ENCODE peak calls at places on chromosomes 7 and 10, in ten cellular contexts. One of them, this sample, is unnamed.

GRCh38 chr7:38321050-38321449 is 47.6 kb upstream of the TARP start:
- DNase-seq in A549: no peak
- DNase-seq in T-cell: no peak
- DNase-seq in lower lobe of right lung: no peak
- DNase-seq in HFFc6: no peak
- DNase-seq in activated CD8-positive, alpha-beta memory T cell treated with anti-CD3 and anti-CD28 coated beads, Interleukin-2, amount 50 U/mL, for 4 hours: no peak
- DNase-seq in GDM1: no peak
- DNase-seq in activated T-helper 1 cell treated with Interleukin-2 at 50 U/mL for 16 hours: no peak
- DNase-seq in adipocyte: no peak
- DNase-seq in NCI-H2081: no peak
- DNase-seq in this sample: no peak

GRCh38 chr10:133085251-133086125 is 2.2 kb upstream of the ADGRA1 start:
- DNase-seq in A549: no peak
- DNase-seq in HFFc6: no peak
- DNase-seq in GDM1: no peak
- DNase-seq in T-cell: no peak
- DNase-seq in adipocyte: no peak
- DNase-seq in lower lobe of right lung: no peak
- DNase-seq in NCI-H2081: no peak
- DNase-seq in activated T-helper 1 cell treated with Interleukin-2 at 50 U/mL for 16 hours: no peak
- DNase-seq in activated CD8-positive, alpha-beta memory T cell treated with anti-CD3 and anti-CD28 coated beads, Interleukin-2, amount 50 U/mL, for 4 hours: no peak
- DNase-seq in this sample: no peak

GRCh38 chr10:72315054-72315453 is 39.7 kb downstream of the DNAJB12 start:
- DNase-seq in activated T-helper 1 cell treated with Interleukin-2 at 50 U/mL for 16 hours: no peak
- DNase-seq in HFFc6: no peak
- DNase-seq in A549: no peak
- DNase-seq in lower lobe of right lung: no peak
- DNase-seq in GDM1: no peak
- DNase-seq in T-cell: no peak
- DNase-seq in NCI-H2081: no peak
- DNase-seq in adipocyte: no peak
- DNase-seq in activated CD8-positive, alpha-beta memory T cell treated with anti-CD3 and anti-CD28 coated beads, Interleukin-2, amount 50 U/mL, for 4 hours: no peak
- DNase-seq in this sample: no peak

GRCh38 chr7:70068531-70068930 is 470.3 kb downstream of the AUTS2 start:
- DNase-seq in activated T-helper 1 cell treated with Interleukin-2 at 50 U/mL for 16 hours: no peak
- DNase-seq in T-cell: no peak
- DNase-seq in NCI-H2081: no peak
- DNase-seq in GDM1: no peak
- DNase-seq in A549: no peak
- DNase-seq in lower lobe of right lung: no peak
- DNase-seq in activated CD8-positive, alpha-beta memory T cell treated with anti-CD3 and anti-CD28 coated beads, Interleukin-2, amount 50 U/mL, for 4 hours: no peak
- DNase-seq in HFFc6: no peak
- DNase-seq in adipocyte: no peak
- DNase-seq in this sample: peak

GRCh38 chr10:10644317-10645111 is 373.2 kb upstream of the CELF2 start:
- DNase-seq in lower lobe of right lung: no peak
- DNase-seq in T-cell: no peak
- DNase-seq in HFFc6: no peak
- DNase-seq in NCI-H2081: no peak
- DNase-seq in A549: no peak
- DNase-seq in adipocyte: no peak
- DNase-seq in activated T-helper 1 cell treated with Interleukin-2 at 50 U/mL for 16 hours: no peak
- DNase-seq in GDM1: no peak
- DNase-seq in activated CD8-positive, alpha-beta memory T cell treated with anti-CD3 and anti-CD28 coated beads, Interleukin-2, amount 50 U/mL, for 4 hours: no peak
- DNase-seq in this sample: no peak

GRCh38 chr10:123552760-123553554 is 113.2 kb upstream of the GPR26 start:
- DNase-seq in T-cell: no peak
- DNase-seq in HFFc6: no peak
- DNase-seq in NCI-H2081: no peak
- DNase-seq in lower lobe of right lung: no peak
- DNase-seq in activated CD8-positive, alpha-beta memory T cell treated with anti-CD3 and anti-CD28 coated beads, Interleukin-2, amount 50 U/mL, for 4 hours: no peak
- DNase-seq in A549: no peak
- DNase-seq in adipocyte: no peak
- DNase-seq in activated T-helper 1 cell treated with Interleukin-2 at 50 U/mL for 16 hours: no peak
- DNase-seq in GDM1: no peak
- DNase-seq in this sample: no peak

GRCh38 chr7:143258830-143259229 is 4.4 kb upstream of the GSTK1 start:
- DNase-seq in lower lobe of right lung: no peak
- DNase-seq in adipocyte: peak
- DNase-seq in A549: no peak
- DNase-seq in activated CD8-positive, alpha-beta memory T cell treated with anti-CD3 and anti-CD28 coated beads, Interleukin-2, amount 50 U/mL, for 4 hours: no peak
- DNase-seq in T-cell: no peak
- DNase-seq in activated T-helper 1 cell treated with Interleukin-2 at 50 U/mL for 16 hours: no peak
- DNase-seq in HFFc6: no peak
- DNase-seq in GDM1: no peak
- DNase-seq in NCI-H2081: no peak
- DNase-seq in this sample: no peak

GRCh38 chr10:66519616-66520015 is 406.2 kb upstream of the LRRTM3 start:
- DNase-seq in GDM1: no peak
- DNase-seq in lower lobe of right lung: no peak
- DNase-seq in HFFc6: no peak
- DNase-seq in NCI-H2081: no peak
- DNase-seq in activated CD8-positive, alpha-beta memory T cell treated with anti-CD3 and anti-CD28 coated beads, Interleukin-2, amount 50 U/mL, for 4 hours: no peak
- DNase-seq in adipocyte: no peak
- DNase-seq in T-cell: no peak
- DNase-seq in A549: no peak
- DNase-seq in activated T-helper 1 cell treated with Interleukin-2 at 50 U/mL for 16 hours: no peak
- DNase-seq in this sample: no peak

GRCh38 chr10:122168598-122168997 is 102.5 kb upstream of the BTBD16 start:
- DNase-seq in HFFc6: no peak
- DNase-seq in NCI-H2081: no peak
- DNase-seq in T-cell: no peak
- DNase-seq in activated CD8-positive, alpha-beta memory T cell treated with anti-CD3 and anti-CD28 coated beads, Interleukin-2, amount 50 U/mL, for 4 hours: no peak
- DNase-seq in activated T-helper 1 cell treated with Interleukin-2 at 50 U/mL for 16 hours: no peak
- DNase-seq in lower lobe of right lung: no peak
- DNase-seq in adipocyte: no peak
- DNase-seq in GDM1: no peak
- DNase-seq in A549: no peak
- DNase-seq in this sample: no peak

GRCh38 chr7:87328281-87328680 is 17.2 kb upstream of the CROT start:
- DNase-seq in adipocyte: peak
- DNase-seq in GDM1: no peak
- DNase-seq in T-cell: no peak
- DNase-seq in HFFc6: no peak
- DNase-seq in activated CD8-positive, alpha-beta memory T cell treated with anti-CD3 and anti-CD28 coated beads, Interleukin-2, amount 50 U/mL, for 4 hours: no peak
- DNase-seq in lower lobe of right lung: no peak
- DNase-seq in NCI-H2081: peak
- DNase-seq in activated T-helper 1 cell treated with Interleukin-2 at 50 U/mL for 16 hours: no peak
- DNase-seq in A549: no peak
- DNase-seq in this sample: no peak

GRCh38 chr10:73931767-73932624 is 21.1 kb downstream of the PLAU start:
- DNase-seq in activated T-helper 1 cell treated with Interleukin-2 at 50 U/mL for 16 hours: peak
- DNase-seq in activated CD8-positive, alpha-beta memory T cell treated with anti-CD3 and anti-CD28 coated beads, Interleukin-2, amount 50 U/mL, for 4 hours: peak
- DNase-seq in adipocyte: no peak
- DNase-seq in A549: peak
- DNase-seq in NCI-H2081: no peak
- DNase-seq in HFFc6: no peak
- DNase-seq in GDM1: no peak
- DNase-seq in lower lobe of right lung: peak
- DNase-seq in T-cell: peak
- DNase-seq in this sample: peak

GRCh38 chr7:121043314-121044234 is 55.1 kb downstream of the CPED1 start:
- DNase-seq in T-cell: no peak
- DNase-seq in activated T-helper 1 cell treated with Interleukin-2 at 50 U/mL for 16 hours: no peak
- DNase-seq in A549: no peak
- DNase-seq in HFFc6: no peak
- DNase-seq in adipocyte: no peak
- DNase-seq in lower lobe of right lung: no peak
- DNase-seq in NCI-H2081: no peak
- DNase-seq in activated CD8-positive, alpha-beta memory T cell treated with anti-CD3 and anti-CD28 coated beads, Interleukin-2, amount 50 U/mL, for 4 hours: no peak
- DNase-seq in GDM1: no peak
- DNase-seq in this sample: no peak

GRCh38 chr10:107918171-107918570 is 753.7 kb upstream of the SORCS1 start:
- DNase-seq in activated T-helper 1 cell treated with Interleukin-2 at 50 U/mL for 16 hours: no peak
- DNase-seq in HFFc6: no peak
- DNase-seq in NCI-H2081: no peak
- DNase-seq in T-cell: no peak
- DNase-seq in A549: no peak
- DNase-seq in adipocyte: no peak
- DNase-seq in GDM1: no peak
- DNase-seq in activated CD8-positive, alpha-beta memory T cell treated with anti-CD3 and anti-CD28 coated beads, Interleukin-2, amount 50 U/mL, for 4 hours: no peak
- DNase-seq in lower lobe of right lung: no peak
- DNase-seq in this sample: no peak

GRCh38 chr10:128046934-128047251 is 79.3 kb downstream of the MKI67 start:
- DNase-seq in lower lobe of right lung: no peak
- DNase-seq in HFFc6: no peak
- DNase-seq in GDM1: no peak
- DNase-seq in activated CD8-positive, alpha-beta memory T cell treated with anti-CD3 and anti-CD28 coated beads, Interleukin-2, amount 50 U/mL, for 4 hours: no peak
- DNase-seq in adipocyte: no peak
- DNase-seq in A549: no peak
- DNase-seq in activated T-helper 1 cell treated with Interleukin-2 at 50 U/mL for 16 hours: no peak
- DNase-seq in NCI-H2081: no peak
- DNase-seq in T-cell: no peak
- DNase-seq in this sample: no peak

GRCh38 chr10:79142064-79142491 is 73.3 kb downstream of the ZMIZ1 start:
- DNase-seq in GDM1: no peak
- DNase-seq in adipocyte: no peak
- DNase-seq in HFFc6: peak
- DNase-seq in lower lobe of right lung: no peak
- DNase-seq in activated CD8-positive, alpha-beta memory T cell treated with anti-CD3 and anti-CD28 coated beads, Interleukin-2, amount 50 U/mL, for 4 hours: no peak
- DNase-seq in T-cell: no peak
- DNase-seq in A549: no peak
- DNase-seq in NCI-H2081: no peak
- DNase-seq in activated T-helper 1 cell treated with Interleukin-2 at 50 U/mL for 16 hours: no peak
- DNase-seq in this sample: no peak

GRCh38 chr10:133197786-133198185 is 32.2 kb upstream of the UTF1 start:
- DNase-seq in T-cell: no peak
- DNase-seq in activated T-helper 1 cell treated with Interleukin-2 at 50 U/mL for 16 hours: no peak
- DNase-seq in lower lobe of right lung: no peak
- DNase-seq in HFFc6: no peak
- DNase-seq in NCI-H2081: no peak
- DNase-seq in GDM1: no peak
- DNase-seq in A549: no peak
- DNase-seq in activated CD8-positive, alpha-beta memory T cell treated with anti-CD3 and anti-CD28 coated beads, Interleukin-2, amount 50 U/mL, for 4 hours: no peak
- DNase-seq in adipocyte: no peak
- DNase-seq in this sample: no peak

GRCh38 chr10:26215923-26216576 is 524 bp upstream of the GAD2 start:
- DNase-seq in activated T-helper 1 cell treated with Interleukin-2 at 50 U/mL for 16 hours: no peak
- DNase-seq in T-cell: peak
- DNase-seq in A549: peak
- DNase-seq in activated CD8-positive, alpha-beta memory T cell treated with anti-CD3 and anti-CD28 coated beads, Interleukin-2, amount 50 U/mL, for 4 hours: no peak
- DNase-seq in GDM1: no peak
- DNase-seq in lower lobe of right lung: peak
- DNase-seq in NCI-H2081: peak
- DNase-seq in adipocyte: no peak
- DNase-seq in HFFc6: no peak
- DNase-seq in this sample: peak

GRCh38 chr7:6475433-6476186 is 27.9 kb upstream of the DAGLB start:
- DNase-seq in lower lobe of right lung: no peak
- DNase-seq in NCI-H2081: no peak
- DNase-seq in GDM1: no peak
- DNase-seq in T-cell: no peak
- DNase-seq in HFFc6: no peak
- DNase-seq in A549: no peak
- DNase-seq in activated T-helper 1 cell treated with Interleukin-2 at 50 U/mL for 16 hours: no peak
- DNase-seq in adipocyte: no peak
- DNase-seq in activated CD8-positive, alpha-beta memory T cell treated with anti-CD3 and anti-CD28 coated beads, Interleukin-2, amount 50 U/mL, for 4 hours: no peak
- DNase-seq in this sample: no peak

GRCh38 chr7:44142028-44142427 is 896 bp upstream of the MYL7 start:
- DNase-seq in lower lobe of right lung: no peak
- DNase-seq in activated CD8-positive, alpha-beta memory T cell treated with anti-CD3 and anti-CD28 coated beads, Interleukin-2, amount 50 U/mL, for 4 hours: peak
- DNase-seq in activated T-helper 1 cell treated with Interleukin-2 at 50 U/mL for 16 hours: no peak
- DNase-seq in NCI-H2081: no peak
- DNase-seq in T-cell: no peak
- DNase-seq in adipocyte: no peak
- DNase-seq in HFFc6: no peak
- DNase-seq in A549: no peak
- DNase-seq in GDM1: no peak
- DNase-seq in this sample: no peak

GRCh38 chr10:104376784-104377300 is 23.2 kb downstream of the CFAP58 start:
- DNase-seq in A549: no peak
- DNase-seq in T-cell: no peak
- DNase-seq in activated T-helper 1 cell treated with Interleukin-2 at 50 U/mL for 16 hours: no peak
- DNase-seq in activated CD8-positive, alpha-beta memory T cell treated with anti-CD3 and anti-CD28 coated beads, Interleukin-2, amount 50 U/mL, for 4 hours: no peak
- DNase-seq in HFFc6: no peak
- DNase-seq in adipocyte: no peak
- DNase-seq in NCI-H2081: no peak
- DNase-seq in GDM1: no peak
- DNase-seq in lower lobe of right lung: no peak
- DNase-seq in this sample: no peak

GRCh38 chr10:48197236-48197899 is 77.1 kb downstream of the FRMPD2 start:
- DNase-seq in A549: no peak
- DNase-seq in lower lobe of right lung: no peak
- DNase-seq in activated CD8-positive, alpha-beta memory T cell treated with anti-CD3 and anti-CD28 coated beads, Interleukin-2, amount 50 U/mL, for 4 hours: no peak
- DNase-seq in activated T-helper 1 cell treated with Interleukin-2 at 50 U/mL for 16 hours: no peak
- DNase-seq in T-cell: no peak
- DNase-seq in NCI-H2081: no peak
- DNase-seq in GDM1: no peak
- DNase-seq in HFFc6: no peak
- DNase-seq in adipocyte: no peak
- DNase-seq in this sample: no peak

GRCh38 chr10:118669020-118669766 is 73.7 kb upstream of the PRLHR start:
- DNase-seq in activated CD8-positive, alpha-beta memory T cell treated with anti-CD3 and anti-CD28 coated beads, Interleukin-2, amount 50 U/mL, for 4 hours: no peak
- DNase-seq in HFFc6: peak
- DNase-seq in activated T-helper 1 cell treated with Interleukin-2 at 50 U/mL for 16 hours: no peak
- DNase-seq in NCI-H2081: peak
- DNase-seq in A549: no peak
- DNase-seq in lower lobe of right lung: no peak
- DNase-seq in GDM1: no peak
- DNase-seq in T-cell: no peak
- DNase-seq in adipocyte: peak
- DNase-seq in this sample: no peak

GRCh38 chr10:122263971-122264370 is 7.1 kb upstream of the BTBD16 start:
- DNase-seq in T-cell: no peak
- DNase-seq in activated T-helper 1 cell treated with Interleukin-2 at 50 U/mL for 16 hours: no peak
- DNase-seq in HFFc6: peak
- DNase-seq in A549: no peak
- DNase-seq in adipocyte: peak
- DNase-seq in activated CD8-positive, alpha-beta memory T cell treated with anti-CD3 and anti-CD28 coated beads, Interleukin-2, amount 50 U/mL, for 4 hours: no peak
- DNase-seq in NCI-H2081: no peak
- DNase-seq in lower lobe of right lung: no peak
- DNase-seq in GDM1: no peak
- DNase-seq in this sample: no peak

GRCh38 chr10:131031346-131031745 is 280.2 kb downstream of the TCERG1L start:
- DNase-seq in T-cell: no peak
- DNase-seq in activated CD8-positive, alpha-beta memory T cell treated with anti-CD3 and anti-CD28 coated beads, Interleukin-2, amount 50 U/mL, for 4 hours: no peak
- DNase-seq in adipocyte: no peak
- DNase-seq in A549: no peak
- DNase-seq in GDM1: no peak
- DNase-seq in HFFc6: no peak
- DNase-seq in lower lobe of right lung: no peak
- DNase-seq in activated T-helper 1 cell treated with Interleukin-2 at 50 U/mL for 16 hours: no peak
- DNase-seq in NCI-H2081: no peak
- DNase-seq in this sample: no peak

GRCh38 chr10:18010050-18010449 is 58.3 kb downstream of the SLC39A12 start:
- DNase-seq in activated CD8-positive, alpha-beta memory T cell treated with anti-CD3 and anti-CD28 coated beads, Interleukin-2, amount 50 U/mL, for 4 hours: no peak
- DNase-seq in HFFc6: no peak
- DNase-seq in adipocyte: no peak
- DNase-seq in activated T-helper 1 cell treated with Interleukin-2 at 50 U/mL for 16 hours: no peak
- DNase-seq in A549: no peak
- DNase-seq in NCI-H2081: no peak
- DNase-seq in GDM1: no peak
- DNase-seq in T-cell: no peak
- DNase-seq in lower lobe of right lung: no peak
- DNase-seq in this sample: no peak

GRCh38 chr10:5647507-5648240 is 18.7 kb downstream of the ASB13 start:
- DNase-seq in HFFc6: no peak
- DNase-seq in A549: no peak
- DNase-seq in activated T-helper 1 cell treated with Interleukin-2 at 50 U/mL for 16 hours: no peak
- DNase-seq in T-cell: no peak
- DNase-seq in GDM1: no peak
- DNase-seq in activated CD8-positive, alpha-beta memory T cell treated with anti-CD3 and anti-CD28 coated beads, Interleukin-2, amount 50 U/mL, for 4 hours: no peak
- DNase-seq in lower lobe of right lung: no peak
- DNase-seq in adipocyte: no peak
- DNase-seq in NCI-H2081: no peak
- DNase-seq in this sample: no peak

GRCh38 chr7:17939670-17940301 is 508 bp downstream of the SNX13 start:
- DNase-seq in HFFc6: peak
- DNase-seq in lower lobe of right lung: no peak
- DNase-seq in adipocyte: peak
- DNase-seq in A549: peak
- DNase-seq in activated CD8-positive, alpha-beta memory T cell treated with anti-CD3 and anti-CD28 coated beads, Interleukin-2, amount 50 U/mL, for 4 hours: peak
- DNase-seq in activated T-helper 1 cell treated with Interleukin-2 at 50 U/mL for 16 hours: peak
- DNase-seq in GDM1: peak
- DNase-seq in NCI-H2081: peak
- DNase-seq in T-cell: peak
- DNase-seq in this sample: peak

GRCh38 chr10:51007781-51008180 is 66.5 kb upstream of the PRKG1 start:
- DNase-seq in activated CD8-positive, alpha-beta memory T cell treated with anti-CD3 and anti-CD28 coated beads, Interleukin-2, amount 50 U/mL, for 4 hours: no peak
- DNase-seq in activated T-helper 1 cell treated with Interleukin-2 at 50 U/mL for 16 hours: no peak
- DNase-seq in HFFc6: peak
- DNase-seq in NCI-H2081: no peak
- DNase-seq in adipocyte: peak
- DNase-seq in A549: no peak
- DNase-seq in GDM1: no peak
- DNase-seq in T-cell: no peak
- DNase-seq in lower lobe of right lung: no peak
- DNase-seq in this sample: no peak

This sample was measured in DMS153.